ENCODE peak calls at places on chromosomes 5 and 9, in seven cellular contexts. D is NCI-H69; R is CD4-positive, CD25-positive, alpha-beta regulatory T cell; N is stimulated activated CD4-positive, alpha-beta T cell treated with anti-CD3 and anti-CD28 coated beads, Interleukin-12 subunit alpha, Interleukin-12 subunit beta, amount 100 ng/mL, for 4 hours; I is lower leg skin; Z is HEK293T; F is T-helper 2 cell. G is an unnamed sample.

GRCh38 chr5:15322426-15322825 is 177.6 kb upstream of the FBXL7 start:
- DNase-seq in D (no peak), R (no peak), N (no peak), I (no peak), Z (no peak), F (no peak), G (no peak)

GRCh38 chr9:100595391-100596199 is 17.7 kb downstream of the CAVIN4 start:
- DNase-seq in D (peak), R (peak), N (no peak), I (no peak), Z (peak), F (peak), G (peak)

GRCh38 chr5:67510204-67510603 is 313.6 kb upstream of the CD180 start:
- DNase-seq in D (peak), R (peak), N (no peak), I (no peak), Z (no peak), F (no peak), G (no peak)

GRCh38 chr9:13962006-13962405 is 351.9 kb downstream of the NFIB start:
- DNase-seq in D (no peak), R (no peak), N (no peak), I (no peak), Z (no peak), F (no peak), G (no peak)

GRCh38 chr5:53425598-53426516 is 54.6 kb upstream of the FST start:
- DNase-seq in D (peak), R (peak), N (no peak), I (no peak), Z (peak), F (no peak), G (peak)

GRCh38 chr9:128372784-128373183 is 1.6 kb downstream of the URM1 start:
- DNase-seq in D (no peak), R (no peak), N (no peak), I (no peak), Z (no peak), F (no peak), G (no peak)

GRCh38 chr5:167814828-167815227 is 476.6 kb upstream of the WWC1 start:
- DNase-seq in D (no peak), R (no peak), N (no peak), I (no peak), Z (no peak), F (no peak), G (no peak)

GRCh38 chr5:18102733-18103132 is 468.5 kb downstream of the TAF11L14 start:
- DNase-seq in D (no peak), R (no peak), N (no peak), I (no peak), Z (no peak), F (no peak), G (no peak)

GRCh38 chr9:129525781-129526180 is 95.1 kb downstream of the C9orf50 start:
- DNase-seq in D (peak), R (no peak), N (no peak), I (no peak), Z (no peak), F (no peak), G (no peak)

GRCh38 chr5:155625315-155625714 is 611.8 kb downstream of the KIF4B start:
- DNase-seq in D (no peak), R (no peak), N (no peak), I (no peak), Z (no peak), F (no peak), G (no peak)